ENCODE peak calls at places on chromosome 16, in four cellular contexts. J is cardiac fibroblast, O is GM12891, K is activated B cell treated with CpG ODN at 0.5 μM for 24 hours. N is an unnamed sample.

GRCh38 chr16:79362312-79362970 is 238.1 kb downstream of the MAF start:
- DNase-seq in J (no peak), O (no peak), K (no peak), N (no peak)

GRCh38 chr16:2856061-2856670 is 1.8 kb downstream of the PRSS22 start:
- DNase-seq in J (no peak), O (no peak), K (no peak), N (peak; percentile 27)

GRCh38 chr16:2160915-2161551 is 5.5 kb downstream of the TRAF7 start:
- DNase-seq in J (peak; percentile 61), O (no peak), K (no peak), N (peak; percentile 58)

GRCh38 chr16:71383054-71383773 is 24.7 kb downstream of the CALB2 start:
- DNase-seq in J (no peak), O (no peak), K (no peak), N (peak; percentile 27)

GRCh38 chr16:27246439-27246838 is 22.1 kb downstream of the NSMCE1 start:
- DNase-seq in J (no peak), O (no peak), K (no peak), N (no peak)

GRCh38 chr16:386641-387156 is 4.9 kb upstream of the PGAP6 start:
- DNase-seq in J (peak; percentile 51), O (no peak), K (no peak), N (no peak)

GRCh38 chr16:57446530-57447141 is 549 bp downstream of the CIAPIN1 start:
- DNase-seq in J (peak; percentile 41), O (peak; percentile 41), K (no peak), N (peak; percentile 23)

GRCh38 chr16:21710938-21711337 is 47.2 kb downstream of the OTOA start:
- DNase-seq in J (no peak), O (no peak), K (no peak), N (no peak)

GRCh38 chr16:65763640-65764305 is 602.7 kb upstream of the CDH5 start:
- DNase-seq in J (no peak), O (no peak), K (no peak), N (no peak)

GRCh38 chr16:85200471-85201278 is 88.4 kb upstream of the CIBAR2 start:
- DNase-seq in J (no peak), O (no peak), K (no peak), N (no peak)

GRCh38 chr16:47156816-47157215 is 13.1 kb upstream of the NETO2 start:
- DNase-seq in J (no peak), O (no peak), K (no peak), N (no peak)

GRCh38 chr16:66713076-66713475 is 16.5 kb upstream of the CMTM4 start:
- DNase-seq in J (no peak), O (no peak), K (no peak), N (no peak)

GRCh38 chr16:85524630-85525463 is 88.3 kb upstream of the GSE1 start:
- DNase-seq in J (peak; percentile 80), O (no peak), K (no peak), N (peak; percentile 85)

GRCh38 chr16:77457046-77457445 is 22.2 kb upstream of the ADAMTS18 start:
- DNase-seq in J (no peak), O (no peak), K (no peak), N (peak; percentile 72)

GRCh38 chr16:89880477-89881367 is 7.3 kb downstream of the TCF25 start:
- DNase-seq in J (no peak), O (no peak), K (no peak), N (no peak)

GRCh38 chr16:21159281-21159951 is 942 bp downstream of the LDAF1 start:
- DNase-seq in J (peak; percentile 13), O (peak; percentile 25), K (peak; percentile 49), N (no peak)

GRCh38 chr16:85057212-85057889 is 29.8 kb downstream of the KIAA0513 start:
- DNase-seq in J (no peak), O (no peak), K (no peak), N (no peak)

GRCh38 chr16:24525970-24526559 is 13.3 kb upstream of the RBBP6 start:
- DNase-seq in J (peak; percentile 83), O (no peak), K (no peak), N (peak; percentile 38)

GRCh38 chr16:25256821-25257503 is 683 bp downstream of the ZKSCAN2 start:
- DNase-seq in J (no peak), O (no peak), K (no peak), N (no peak)